ENCODE peak calls at places on chromosomes 11 and 22, in seven cellular contexts. O is Ammon's horn; C is T-cell; K is HCT116; A is stimulated activated CD4-positive, alpha-beta T cell treated with anti-CD3 and anti-CD28 coated beads, TNF-alpha, amount 100 ng/mL, for 1 hour; E is CD4-positive, alpha-beta T cell; D is HS-5. S is an unnamed sample.

GRCh38 chr11:108536783-108537182 is 38.6 kb upstream of the POGLUT3 start:
- DNase-seq in O (no peak), C (no peak), K (no peak), A (no peak), E (no peak), D (no peak), S (no peak)

GRCh38 chr11:9687736-9688494 is 24.0 kb downstream of the SWAP70 start:
- DNase-seq in O (no peak), C (no peak), K (no peak), A (no peak), E (no peak), D (no peak), S (no peak)

GRCh38 chr11:72627594-72628281 is 46.5 kb downstream of the PDE2A start:
- DNase-seq in O (peak; percentile 87), C (no peak), K (no peak), A (no peak), E (no peak), D (no peak), S (no peak)

GRCh38 chr11:15905815-15906214 is 450.5 kb downstream of the SOX6 start:
- DNase-seq in O (peak; percentile 40), C (no peak), K (no peak), A (no peak), E (no peak), D (no peak), S (no peak)

GRCh38 chr22:32203181-32204105 is 1.4 kb downstream of the RFPL2 start:
- DNase-seq in O (no peak), C (no peak), K (no peak), A (no peak), E (no peak), D (no peak), S (no peak)

GRCh38 chr11:11988862-11989261 is 19.6 kb downstream of the DKK3 start:
- DNase-seq in O (no peak), C (no peak), K (no peak), A (no peak), E (no peak), D (no peak), S (no peak)

GRCh38 chr22:38067771-38068360 is 10.7 kb downstream of the PICK1 start:
- DNase-seq in O (no peak), C (no peak), K (no peak), A (no peak), E (no peak), D (no peak), S (no peak)

GRCh38 chr11:66371627-66372415 is at the start of gene SLC29A2:
- DNase-seq in O (peak; percentile 33), C (peak; percentile 73), K (peak; percentile 82), A (peak; percentile 31), E (peak; percentile 57), D (no peak), S (peak; percentile 76)

GRCh38 chr11:26623076-26623666 is 51.1 kb upstream of the MUC15 start:
- DNase-seq in O (no peak), C (no peak), K (no peak), A (no peak), E (no peak), D (peak; percentile 53), S (no peak)

GRCh38 chr11:84465040-84465439 is 1162.1 kb downstream of the DLG2 start:
- DNase-seq in O (peak; percentile 36), C (no peak), K (no peak), A (no peak), E (no peak), D (peak; percentile 9), S (no peak)

GRCh38 chr22:25404923-25405853 is 159.3 kb upstream of the GRK3 start:
- DNase-seq in O (peak; percentile 88), C (peak; percentile 63), K (no peak), A (no peak), E (peak; percentile 38), D (no peak), S (peak; percentile 93)

GRCh38 chr11:21115999-21116398 is 446.6 kb downstream of the NELL1 start:
- DNase-seq in O (no peak), C (no peak), K (no peak), A (no peak), E (no peak), D (no peak), S (no peak)

GRCh38 chr11:119377112-119377901 is 4.2 kb downstream of the USP2 start:
- DNase-seq in O (no peak), C (no peak), K (no peak), A (no peak), E (no peak), D (no peak), S (no peak)

GRCh38 chr11:36513965-36514364 is 3.9 kb upstream of the TRAF6 start:
- DNase-seq in O (no peak), C (no peak), K (no peak), A (no peak), E (no peak), D (no peak), S (no peak)

GRCh38 chr11:100727410-100727809 is 40.3 kb downstream of the ARHGAP42 start:
- DNase-seq in O (no peak), C (no peak), K (no peak), A (no peak), E (no peak), D (no peak), S (no peak)

GRCh38 chr22:17115927-17116326 is 5.2 kb downstream of the TMEM121B start:
- DNase-seq in O (no peak), C (no peak), K (no peak), A (no peak), E (no peak), D (no peak), S (no peak)

GRCh38 chr11:17921620-17922473 is 91.0 kb downstream of the SERGEF start:
- DNase-seq in O (no peak), C (no peak), K (no peak), A (no peak), E (no peak), D (no peak), S (no peak)

GRCh38 chr11:105229758-105230157 is 90.2 kb upstream of the CARD18 start:
- DNase-seq in O (peak; percentile 13), C (no peak), K (no peak), A (no peak), E (no peak), D (no peak), S (no peak)